ENCODE peak calls at places on chromosomes 7 and 10, in ten cellular contexts. V is body of pancreas, Q is uterus, R is H1, S is heart left ventricle, B is GM12892, D is breast epithelium, Y is lower leg skin, K is GM12891, E is adrenal gland. J is an unnamed sample.

GRCh38 chr7:108408294-108409004 is 47.8 kb downstream of the NRCAM start:
- DNase-seq in Y (no peak), K (no peak), D (no peak), V (no peak), E (no peak), Q (no peak), B (no peak), R (no peak), S (no peak), J (no peak)

GRCh38 chr7:3733541-3734140 is 432.6 kb downstream of the SDK1 start:
- DNase-seq in D (no peak), K (no peak), Y (no peak), S (no peak), R (no peak), V (no peak), Q (no peak), E (no peak), B (no peak), J (no peak)

GRCh38 chr7:99289185-99289584 is 16.5 kb downstream of the MYH16 start:
- DNase-seq in D (no peak), B (no peak), E (no peak), R (no peak), S (no peak), V (no peak), Q (no peak), K (no peak), Y (no peak), J (no peak)

GRCh38 chr7:92698237-92698841 is 108.1 kb upstream of the FAM133B start:
- DNase-seq in K (no peak), V (peak), B (no peak), S (peak), R (no peak), E (peak), Y (no peak), D (peak), Q (peak), J (peak)

GRCh38 chr10:128505346-128505745 is 379.1 kb upstream of the MKI67 start:
- DNase-seq in Y (no peak), B (no peak), S (no peak), D (no peak), E (no peak), K (no peak), R (no peak), V (no peak), Q (no peak), J (no peak)

GRCh38 chr10:22978918-22979317 is 51.1 kb downstream of the ARMC3 start:
- DNase-seq in K (no peak), Y (no peak), Q (no peak), S (no peak), D (no peak), B (no peak), R (no peak), V (no peak), E (no peak), J (no peak)

GRCh38 chr10:85861513-85862197 is 504.9 kb downstream of the GRID1 start:
- DNase-seq in D (no peak), Q (no peak), Y (no peak), E (no peak), V (no peak), R (no peak), B (no peak), S (no peak), K (no peak), J (no peak)

GRCh38 chr10:23173549-23174074 is 18.5 kb upstream of the PTF1A start:
- DNase-seq in V (no peak), S (no peak), E (no peak), Q (no peak), Y (no peak), R (no peak), B (no peak), D (no peak), K (no peak), J (no peak)

GRCh38 chr10:22247636-22248035 is 29.8 kb upstream of the EBLN1 start:
- DNase-seq in K (no peak), D (no peak), B (no peak), R (no peak), V (no peak), Q (no peak), Y (no peak), S (no peak), E (no peak), J (no peak)

GRCh38 chr10:33325929-33326328 is 8.5 kb downstream of the NRP1 start:
- DNase-seq in V (no peak), D (no peak), Y (no peak), K (no peak), S (no peak), R (no peak), E (no peak), Q (no peak), B (no peak), J (no peak)

GRCh38 chr10:11782793-11783557 is 40.2 kb upstream of the PROSER2 start:
- DNase-seq in R (no peak), D (no peak), Q (no peak), S (no peak), B (peak), V (peak), K (peak), E (no peak), Y (no peak), J (peak)

GRCh38 chr7:24926623-24927539 is 53.1 kb downstream of the OSBPL3 start:
- DNase-seq in K (no peak), V (no peak), E (no peak), S (no peak), R (no peak), B (no peak), Q (no peak), D (no peak), Y (no peak), J (no peak)

GRCh38 chr7:131655447-131655846 is 99.0 kb upstream of the PODXL start:
- DNase-seq in R (no peak), Q (no peak), D (no peak), S (no peak), Y (no peak), B (no peak), K (no peak), V (no peak), E (no peak), J (no peak)

GRCh38 chr7:100693312-100694195 is 496 bp downstream of the GIGYF1 start:
- DNase-seq in R (no peak), E (peak), Q (no peak), V (no peak), Y (no peak), S (no peak), K (peak), B (peak), D (no peak), J (no peak)

GRCh38 chr7:92717982-92718716 is 118.2 kb downstream of the CDK6 start:
- DNase-seq in E (peak), R (no peak), K (peak), S (peak), B (no peak), Y (peak), V (peak), Q (peak), D (peak), J (no peak)

GRCh38 chr10:62726142-62726541 is 78.4 kb upstream of the ADO start:
- DNase-seq in Y (no peak), B (peak), D (no peak), Q (no peak), R (no peak), E (no peak), S (no peak), V (no peak), K (no peak), J (no peak)

GRCh38 chr7:139035588-139036353 is at the start of gene ZC3HAV1L:
- DNase-seq in S (peak), V (peak), Y (peak), B (peak), Q (peak), E (peak), R (no peak), K (peak), D (peak), J (no peak)

GRCh38 chr10:126671402-126671975 is 996 bp upstream of the C10orf90 start:
- DNase-seq in K (no peak), D (peak), Q (no peak), B (no peak), V (peak), R (no peak), Y (no peak), S (no peak), E (no peak), J (no peak)

GRCh38 chr10:61793760-61794713 is 107.5 kb upstream of the ARID5B start:
- DNase-seq in S (no peak), B (no peak), D (no peak), V (no peak), Y (no peak), K (no peak), R (no peak), E (no peak), Q (no peak), J (no peak)

GRCh38 chr7:44272456-44272855 is 52.9 kb downstream of the CAMK2B start:
- DNase-seq in V (no peak), Q (no peak), B (no peak), D (no peak), Y (no peak), E (no peak), K (no peak), R (no peak), S (no peak), J (no peak)

GRCh38 chr7:44058759-44059218 is 6.6 kb downstream of the PGAM2 start:
- DNase-seq in R (no peak), S (no peak), D (no peak), Q (peak), B (no peak), Y (no peak), E (no peak), K (no peak), V (no peak), J (no peak)

GRCh38 chr7:132343196-132343595 is 233.1 kb downstream of the PLXNA4 start:
- DNase-seq in K (no peak), D (no peak), V (peak), B (no peak), S (no peak), Y (peak), E (no peak), R (no peak), Q (peak), J (no peak)

GRCh38 chr10:132942101-132942739 is at the start of gene CFAP46:
- DNase-seq in E (peak), B (no peak), Y (no peak), V (peak), D (peak), R (no peak), Q (no peak), S (peak), K (peak), J (no peak)

GRCh38 chr7:21500117-21500516 is 42.7 kb upstream of the DNAH11 start:
- DNase-seq in K (no peak), B (no peak), V (no peak), D (no peak), Y (no peak), E (no peak), Q (no peak), R (no peak), S (no peak), J (no peak)

GRCh38 chr10:24463683-24464426 is 254.9 kb downstream of the KIAA1217 start:
- DNase-seq in E (peak), R (no peak), Q (peak), B (no peak), Y (peak), V (peak), K (no peak), S (no peak), D (peak), J (peak)

GRCh38 chr7:16223963-16224707 is 197.2 kb downstream of the CRPPA start:
- DNase-seq in D (no peak), E (no peak), R (no peak), K (no peak), S (no peak), V (no peak), Q (no peak), B (no peak), Y (no peak), J (no peak)

GRCh38 chr7:21504021-21504420 is 38.8 kb upstream of the DNAH11 start:
- DNase-seq in Q (no peak), Y (no peak), K (no peak), V (peak), D (no peak), S (no peak), R (no peak), B (no peak), E (no peak), J (no peak)

GRCh38 chr10:22389856-22390589 is 44.7 kb downstream of the SPAG6 start:
- DNase-seq in E (no peak), B (no peak), Y (no peak), S (no peak), V (no peak), D (no peak), R (no peak), K (no peak), Q (no peak), J (no peak)

GRCh38 chr7:11707606-11708193 is 124.3 kb downstream of the THSD7A start:
- DNase-seq in R (no peak), Y (no peak), S (no peak), E (no peak), D (no peak), V (no peak), B (no peak), Q (no peak), K (no peak), J (no peak)

GRCh38 chr10:18400201-18400910 is 251.0 kb downstream of the NSUN6 start:
- DNase-seq in V (peak), S (no peak), R (no peak), Q (no peak), K (no peak), D (no peak), Y (no peak), B (no peak), E (peak), J (no peak)

GRCh38 chr10:47318706-47319105 is 3.5 kb upstream of the GDF2 start:
- DNase-seq in V (no peak), Q (no peak), R (no peak), K (no peak), S (no peak), E (no peak), B (no peak), Y (no peak), D (no peak), J (no peak)

GRCh38 chr10:30562787-30563186 is 66.8 kb downstream of the LYZL2 start:
- DNase-seq in V (no peak), B (no peak), Q (no peak), Y (no peak), D (no peak), E (no peak), K (no peak), S (no peak), R (no peak), J (no peak)

GRCh38 chr10:18610517-18610916 is 40.9 kb downstream of the NSUN6 start:
- DNase-seq in S (no peak), Y (no peak), Q (no peak), R (no peak), E (peak), V (peak), B (no peak), D (no peak), K (no peak), J (peak)

GRCh38 chr10:120644549-120645410 is 187.8 kb downstream of the PLPP4 start:
- DNase-seq in Q (no peak), Y (no peak), R (no peak), D (no peak), E (no peak), S (no peak), V (no peak), B (no peak), K (no peak), J (no peak)

GRCh38 chr10:98172495-98172894 is 38.0 kb downstream of the R3HCC1L start:
- DNase-seq in E (no peak), V (no peak), S (no peak), R (no peak), Y (no peak), D (no peak), Q (no peak), B (no peak), K (no peak), J (no peak)

GRCh38 chr10:103765981-103766380 is 89.4 kb downstream of the SH3PXD2A start:
- DNase-seq in B (no peak), K (no peak), E (peak), Y (no peak), Q (no peak), D (no peak), R (no peak), V (peak), S (peak), J (no peak)

GRCh38 chr10:102122450-102122849 is 2.3 kb upstream of the LDB1 start:
- DNase-seq in D (no peak), Y (no peak), R (no peak), V (no peak), E (no peak), S (no peak), B (no peak), Q (no peak), K (no peak), J (no peak)
- TF ChIP-seq POLR2A in D (no peak), Y (no peak), R (no peak), V (no peak), E (no peak), S (no peak), B (no peak), Q (no peak), K (no peak), J (no peak)

GRCh38 chr7:149126662-149127321 is 668 bp upstream of the ZNF425 start:
- DNase-seq in S (peak), K (peak), E (peak), D (no peak), R (no peak), V (peak), Q (peak), Y (peak), B (peak), J (peak)
- TF ChIP-seq POLR2A in S (no peak), K (peak), E (no peak), D (no peak), R (no peak), V (no peak), Q (no peak), Y (no peak), B (no peak), J (peak)

GRCh38 chr7:875476-876076 is 778 bp upstream of the GET4 start:
- DNase-seq in S (no peak), B (no peak), E (peak), R (no peak), Q (peak), V (no peak), D (no peak), Y (peak), K (no peak), J (no peak)

GRCh38 chr7:873367-874002 is 2.9 kb upstream of the GET4 start:
- DNase-seq in B (peak), D (peak), S (peak), E (peak), Y (peak), V (peak), R (peak), K (peak), Q (peak), J (peak)

GRCh38 chr7:876077-876971 is at the start of gene GET4:
- DNase-seq in K (peak), B (peak), Q (peak), V (peak), E (peak), Y (peak), S (peak), D (peak), R (peak), J (peak)

GRCh38 chr7:875051-875450 is 1.3 kb upstream of the GET4 start:
- DNase-seq in R (no peak), Q (no peak), V (no peak), B (no peak), D (no peak), K (no peak), Y (no peak), E (no peak), S (no peak), J (no peak)

DNA sequence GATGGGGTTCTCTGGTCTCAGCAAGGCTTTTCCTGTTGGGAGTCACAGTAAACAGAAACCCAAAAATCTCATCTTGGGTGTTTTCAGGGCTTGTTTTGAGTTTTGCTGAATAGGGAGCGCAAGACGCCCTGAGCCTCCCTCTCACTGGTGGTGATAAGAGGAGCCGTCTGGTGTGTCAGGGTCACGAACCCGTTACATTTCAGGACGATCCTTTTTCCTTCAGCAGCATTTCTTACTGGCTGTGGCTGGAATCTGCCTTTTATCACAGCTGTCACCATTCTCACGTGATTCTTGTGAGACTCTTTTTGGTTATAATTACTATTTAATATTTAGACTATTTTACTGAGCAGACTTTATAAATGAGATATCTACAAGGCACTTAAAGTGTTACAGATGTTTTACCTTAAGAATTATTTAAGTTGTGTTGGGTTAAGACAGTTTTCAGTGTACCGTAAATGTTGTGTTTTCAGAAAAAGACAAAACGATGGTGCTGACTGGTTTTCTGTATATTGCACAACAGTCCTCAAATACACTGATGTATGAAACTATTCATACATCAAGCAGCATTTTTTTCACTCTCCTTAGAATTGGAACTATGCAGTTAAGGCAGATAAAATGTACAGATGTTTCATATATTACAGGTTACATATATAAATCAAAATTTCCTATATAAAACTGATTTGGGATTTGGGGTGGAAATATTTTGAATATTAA is 2.2 kb upstream of the GET4 start:
- DNase-seq in V (no peak), R (no peak), E (no peak), B (no peak), D (no peak), S (no peak), Y (no peak), K (no peak), Q (no peak), J (no peak)
- TF ChIP-seq POLR2A in V (no peak), R (no peak), E (no peak), B (no peak), D (no peak), S (no peak), Y (no peak), K (no peak), Q (no peak), J (no peak)

GRCh38 chr7:103343332-103343731 is 1.2 kb downstream of the DNAJC2 start:
- DNase-seq in V (no peak), Q (no peak), Y (no peak), B (no peak), R (no peak), K (no peak), E (no peak), S (no peak), D (no peak), J (no peak)

GRCh38 chr7:103343758-103344452 is 662 bp downstream of the DNAJC2 start:
- DNase-seq in B (no peak), E (peak), R (no peak), K (peak), Y (no peak), D (no peak), Q (peak), V (peak), S (peak), J (peak)

GRCh38 chr7:103341466-103341865 is 3.1 kb downstream of the DNAJC2 start:
- DNase-seq in B (no peak), R (no peak), D (no peak), S (no peak), E (no peak), V (no peak), K (no peak), Q (no peak), Y (no peak), J (no peak)

GRCh38 chr7:103347507-103348267 is at the start of gene PSMC2:
- DNase-seq in Q (peak), S (peak), Y (peak), K (peak), B (peak), E (peak), R (peak), V (peak), D (peak), J (peak)

GRCh38 chr7:103344453-103345149 is at the start of gene DNAJC2:
- DNase-seq in S (peak), Y (peak), R (peak), K (peak), B (peak), Q (peak), E (peak), D (peak), V (peak), J (peak)
- TF ChIP-seq POLR2A in S (peak), Y (no peak), R (peak), K (peak), B (peak), Q (no peak), E (peak), D (no peak), V (peak), J (peak)

DNA sequence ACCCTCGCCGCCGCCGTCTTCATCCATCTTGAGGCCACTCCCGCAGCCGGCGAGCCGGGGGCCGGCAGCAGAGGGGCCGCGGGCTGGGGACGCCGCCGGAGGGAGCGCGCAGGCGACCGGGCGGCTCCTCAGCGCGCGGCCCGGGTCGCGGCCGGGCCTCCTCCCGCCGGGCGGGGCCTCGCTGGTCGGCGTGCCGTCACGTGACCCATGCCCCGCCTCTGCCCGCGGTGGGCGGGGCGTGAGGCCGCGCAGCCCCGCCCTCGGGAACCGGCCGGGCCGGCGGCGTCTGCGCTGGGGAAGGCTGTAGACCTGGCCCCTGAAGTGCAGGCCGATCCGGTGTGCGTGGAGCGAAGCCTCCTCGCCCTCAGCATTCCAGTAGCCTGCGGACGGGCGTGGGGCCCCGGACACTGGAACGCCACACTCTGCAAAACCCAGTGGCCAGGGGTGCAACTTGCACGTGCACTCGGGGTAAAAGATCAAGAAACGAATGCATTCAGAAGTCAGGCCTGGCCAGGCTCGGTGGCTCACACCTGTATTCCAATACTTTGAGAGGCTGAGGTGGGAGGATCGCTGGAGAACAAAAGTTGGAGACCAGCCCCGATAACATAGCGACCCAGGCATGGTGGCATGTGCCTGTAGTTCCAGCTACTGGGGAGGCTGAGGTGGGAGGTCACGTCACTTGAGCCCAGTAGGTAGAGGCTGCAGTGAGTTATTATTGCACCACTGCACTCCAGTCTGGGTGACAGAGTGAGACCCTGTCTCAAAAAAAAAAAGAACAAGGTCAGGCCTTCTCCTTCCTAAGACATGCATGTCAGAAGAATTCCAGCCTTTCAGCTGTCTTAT is at the start of gene CYTH3:
- DNase-seq in D (peak), Q (peak), R (peak), V (peak), S (peak), E (peak), B (peak), Y (peak), K (peak), J (peak)
- TF ChIP-seq POLR2A in D (no peak), Q (peak), R (no peak), V (peak), S (peak), E (peak), B (peak), Y (no peak), K (no peak), J (peak)

J was measured in H54.